ENCODE peak calls at places on chromosome 13, in five cellular contexts. L is BJ, H is testis, Z is Caco-2, A is GM06990. F is an unnamed sample.
A peak's percentile ranks its signal among the peaks of the same experiment; 100 is the strongest.

GRCh38 chr13:20402881-20403280 is 122.8 kb downstream of the CRYL1 start:
- DNase-seq in L (no peak), H (no peak), Z (no peak), A (no peak), F (no peak)

GRCh38 chr13:85503797-85504196 is 295.4 kb downstream of the SLITRK6 start:
- DNase-seq in L (no peak), H (no peak), Z (no peak), A (no peak), F (peak; percentile 5)

GRCh38 chr13:109945206-109945960 is 159.0 kb upstream of the IRS2 start:
- DNase-seq in L (peak; percentile 91), H (no peak), Z (no peak), A (no peak), F (peak; percentile 95)

GRCh38 chr13:80437212-80437611 is 96.3 kb upstream of the SPRY2 start:
- DNase-seq in L (no peak), H (no peak), Z (no peak), A (no peak), F (no peak)

GRCh38 chr13:99357149-99357596 is 50.0 kb upstream of the GPR183 start:
- DNase-seq in L (no peak), H (no peak), Z (no peak), A (peak; percentile 32), F (peak; percentile 86)

GRCh38 chr13:110092869-110093268 is 214.1 kb downstream of the COL4A1 start:
- DNase-seq in L (no peak), H (no peak), Z (no peak), A (no peak), F (peak; percentile 62)

GRCh38 chr13:21106089-21106488 is 44.7 kb upstream of the LATS2 start:
- DNase-seq in L (peak; percentile 57), H (no peak), Z (no peak), A (no peak), F (peak; percentile 23)

GRCh38 chr13:111865046-111865445 is 201.9 kb upstream of the SOX1 start:
- DNase-seq in L (no peak), H (no peak), Z (no peak), A (no peak), F (no peak)

GRCh38 chr13:76884571-76885202 is 1.5 kb downstream of the KCTD12 start:
- DNase-seq in L (no peak), H (peak; percentile 53), Z (no peak), A (no peak), F (peak; percentile 65)

GRCh38 chr13:41179593-41180250 is 14.6 kb downstream of the KBTBD7 start:
- DNase-seq in L (peak; percentile 13), H (no peak), Z (no peak), A (peak; percentile 5), F (peak; percentile 76)

GRCh38 chr13:102707465-102707864 is 12.6 kb upstream of the METTL21C start:
- DNase-seq in L (peak; percentile 94), H (no peak), Z (no peak), A (no peak), F (peak; percentile 68)

GRCh38 chr13:94548382-94549240 is 47.3 kb downstream of the TGDS start:
- DNase-seq in L (no peak), H (peak; percentile 71), Z (no peak), A (no peak), F (peak; percentile 51)

GRCh38 chr13:93296584-93296983 is 70.0 kb downstream of the GPC6 start:
- DNase-seq in L (no peak), H (no peak), Z (no peak), A (no peak), F (no peak)

GRCh38 chr13:23074054-23074805 is 106.5 kb upstream of the SGCG start:
- DNase-seq in L (no peak), H (no peak), Z (no peak), A (no peak), F (no peak)

GRCh38 chr13:61728468-61728867 is 312.8 kb upstream of the PCDH20 start:
- DNase-seq in L (no peak), H (no peak), Z (no peak), A (no peak), F (peak; percentile 78)

GRCh38 chr13:37869756-37870488 is at the start of gene TRPC4:
- DNase-seq in L (no peak), H (peak; percentile 29), Z (peak; percentile 46), A (no peak), F (peak; percentile 82)

GRCh38 chr13:114104626-114105350 is 27.6 kb downstream of the RASA3 start:
- DNase-seq in L (no peak), H (no peak), Z (no peak), A (no peak), F (no peak)

GRCh38 chr13:58160980-58161379 is 529.4 kb downstream of the PCDH17 start:
- DNase-seq in L (no peak), H (no peak), Z (no peak), A (no peak), F (no peak)

DNA sequence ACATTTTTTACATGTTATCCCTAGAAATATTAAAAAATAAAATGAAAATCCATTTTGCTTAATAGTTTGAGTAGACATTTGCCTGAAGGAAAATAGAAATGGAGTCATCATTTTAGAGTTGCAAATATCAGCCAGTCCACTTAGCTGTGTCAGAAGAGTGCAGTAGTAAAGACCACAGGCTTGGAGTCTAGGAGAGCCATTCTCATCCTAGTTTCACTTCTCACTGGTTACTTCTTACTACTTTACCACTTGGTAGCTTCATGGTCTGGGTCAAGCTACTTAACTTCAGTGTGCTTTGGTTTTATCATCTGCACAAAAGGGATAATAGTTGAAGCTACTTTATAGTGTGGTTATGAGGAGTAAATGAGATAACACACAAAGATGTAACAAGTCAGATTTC is 286.5 kb upstream of the NBEA start:
- DNase-seq in L (no peak), H (no peak), Z (no peak), A (no peak), F (no peak)
- H3K4me3 ChIP-seq in L (no peak overlapping the region), H (no peak overlapping the region), Z (no peak overlapping the region), A (no peak overlapping the region), F (no peak overlapping the region)

GRCh38 chr13:74573654-74574053 is 439.4 kb upstream of the KLF12 start:
- DNase-seq in L (no peak), H (peak; percentile 25), Z (peak; percentile 9), A (no peak), F (peak; percentile 15)
- TF ChIP-seq CTCF in L (peak; percentile 31), H (no peak), Z (no peak), A (peak; percentile 23), F (peak; percentile 16)

DNA sequence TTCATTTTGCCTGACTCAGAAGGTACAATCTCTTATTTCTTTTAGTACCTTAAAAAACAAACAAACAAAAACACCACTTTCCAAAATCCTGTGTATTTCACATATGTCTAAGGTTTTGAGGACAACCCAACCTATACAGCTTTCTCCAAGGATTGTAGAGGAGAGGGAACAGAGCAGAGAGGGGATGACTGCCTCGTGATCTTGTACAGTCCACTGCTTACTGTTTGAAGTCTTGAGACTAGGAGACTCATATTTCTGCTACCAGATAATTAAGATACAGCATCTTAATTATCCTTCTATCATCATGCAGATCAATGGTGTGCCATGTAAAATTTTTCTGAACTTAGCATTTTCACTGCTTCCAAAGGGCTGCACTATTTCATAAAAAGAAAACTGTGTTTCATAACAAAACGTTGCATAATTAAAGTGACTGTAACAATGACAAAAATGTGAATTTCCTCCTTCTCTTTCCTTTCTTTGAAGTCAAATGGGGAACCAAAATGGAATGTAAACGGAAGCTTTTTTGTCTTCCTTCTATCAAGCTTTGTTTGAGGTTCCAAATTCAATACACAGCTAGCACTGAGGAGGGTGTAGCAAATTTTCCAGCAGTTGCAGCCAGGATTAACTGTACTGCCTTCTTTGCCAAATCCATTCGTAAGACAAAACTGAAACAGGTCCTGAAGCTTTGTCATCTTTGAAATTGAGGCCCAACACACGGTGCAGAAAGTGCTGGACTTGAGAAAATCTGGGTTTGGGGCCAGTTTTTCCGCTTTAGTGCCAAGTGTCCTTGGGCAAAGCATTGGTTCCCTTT is 34.8 kb upstream of the RCBTB2 start:
- DNase-seq in L (no peak), H (no peak), Z (no peak), A (no peak), F (peak; percentile 65)
- H3K4me3 ChIP-seq in L (no peak overlapping the region), H (no peak overlapping the region), Z (no peak overlapping the region), A (no peak overlapping the region), F (no peak overlapping the region)

GRCh38 chr13:26380930-26381329 is 127.0 kb downstream of the CDK8 start:
- DNase-seq in L (no peak), H (no peak), Z (no peak), A (no peak), F (no peak)

GRCh38 chr13:26378116-26378515 is 124.2 kb downstream of the CDK8 start:
- DNase-seq in L (no peak), H (no peak), Z (no peak), A (no peak), F (no peak)

GRCh38 chr13:26379831-26380230 is 125.9 kb downstream of the CDK8 start:
- DNase-seq in L (no peak), H (no peak), Z (no peak), A (no peak), F (no peak)

GRCh38 chr13:26376430-26376829 is 122.5 kb downstream of the CDK8 start:
- DNase-seq in L (no peak), H (no peak), Z (no peak), A (no peak), F (no peak)

DNA sequence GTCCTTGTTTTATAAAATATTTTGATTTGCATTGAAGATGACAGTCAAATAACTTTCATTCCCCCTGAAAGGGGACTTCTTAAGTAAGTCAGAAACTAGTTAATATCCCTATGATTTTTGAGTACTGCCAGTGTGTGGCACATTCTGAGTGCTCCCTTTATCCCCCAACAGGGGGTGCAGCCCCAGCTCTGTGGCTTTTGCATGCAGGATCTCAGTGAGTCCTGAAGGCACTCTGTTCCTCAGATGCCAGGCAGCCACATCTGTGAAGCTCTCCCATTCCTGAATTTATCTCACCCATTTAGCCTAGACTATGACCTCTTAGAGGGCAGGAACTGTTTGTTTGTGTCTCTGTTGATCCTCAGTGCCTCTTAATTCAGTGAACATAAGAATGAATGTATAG is 123.1 kb downstream of the CDK8 start:
- DNase-seq in L (no peak), H (no peak), Z (peak; percentile 57), A (no peak), F (peak; percentile 50)
- TF ChIP-seq CTCF in L (peak; percentile 46), H (peak; percentile 12), Z (peak; percentile 68), A (peak; percentile 52), F (peak; percentile 54)

F was measured in cardiac fibroblast.